ENCODE peak calls at places on chromosomes 5 and 9, in seven cellular contexts. T is glutamatergic neuron, B is A549, I is left ventricle myocardium inferior, L is endothelial cell, Q is heart left ventricle, A is nephron progenitor cell. E is an unnamed sample.

GRCh38 chr9:3241290-3241689 is 284.5 kb downstream of the RFX3 start:
- DNase-seq in Q (no peak), B (no peak), L (no peak), A (no peak), I (no peak), T (no peak), E (no peak)

GRCh38 chr9:85137606-85138150 is 468.1 kb downstream of the NTRK2 start:
- DNase-seq in T (no peak), L (no peak), A (no peak), B (no peak), Q (no peak), I (no peak), E (no peak)

GRCh38 chr9:79969866-79970265 is 398.1 kb downstream of the TLE4 start:
- DNase-seq in B (no peak), I (no peak), T (no peak), Q (no peak), A (no peak), L (no peak), E (no peak)

GRCh38 chr5:30808996-30809395 is 384.5 kb upstream of the CDH6 start:
- DNase-seq in I (no peak), Q (no peak), A (peak; percentile 4), B (no peak), L (peak; percentile 9), T (no peak), E (no peak)

GRCh38 chr9:4366649-4367330 is 66.9 kb upstream of the GLIS3 start:
- DNase-seq in A (peak; percentile 26), I (no peak), B (peak; percentile 74), Q (no peak), L (peak; percentile 42), T (peak; percentile 40), E (no peak)

GRCh38 chr5:140628711-140629110 is 4.3 kb downstream of the CD14 start:
- DNase-seq in L (no peak), B (no peak), I (no peak), A (no peak), T (no peak), Q (no peak), E (no peak)

GRCh38 chr5:176741566-176742211 is 68.7 kb upstream of the UNC5A start:
- DNase-seq in L (peak; percentile 3), B (no peak), T (no peak), I (no peak), A (no peak), Q (no peak), E (peak; percentile 60)

GRCh38 chr9:14352549-14352948 is 38.6 kb upstream of the NFIB start:
- DNase-seq in L (no peak), B (no peak), Q (no peak), T (no peak), A (no peak), I (no peak), E (no peak)

GRCh38 chr5:123673107-123673506 is 161.1 kb downstream of the CSNK1G3 start:
- DNase-seq in L (no peak), T (no peak), I (no peak), A (no peak), B (peak; percentile 5), Q (no peak), E (no peak)

GRCh38 chr9:27572566-27572917 is 739 bp downstream of the C9orf72 start:
- DNase-seq in B (peak; percentile 52), I (no peak), Q (no peak), L (peak; percentile 10), T (peak; percentile 40), A (peak; percentile 12), E (no peak)

GRCh38 chr5:78417026-78417425 is 56.6 kb downstream of the SCAMP1 start:
- DNase-seq in A (no peak), Q (no peak), B (no peak), L (no peak), T (no peak), I (no peak), E (no peak)

GRCh38 chr5:178221857-178222256 is 10.7 kb downstream of the PHYKPL start:
- DNase-seq in A (no peak), T (no peak), I (peak; percentile 7), Q (no peak), L (no peak), B (no peak), E (no peak)

GRCh38 chr5:26700759-26701384 is 337.5 kb downstream of the CDH9 start:
- DNase-seq in Q (no peak), B (peak; percentile 64), I (no peak), L (peak; percentile 60), T (peak; percentile 45), A (peak; percentile 46), E (no peak)

GRCh38 chr5:14185336-14186131 is 42.4 kb downstream of the TRIO start:
- DNase-seq in I (no peak), L (no peak), T (peak; percentile 29), A (no peak), Q (no peak), B (peak; percentile 77), E (no peak)

GRCh38 chr9:94175669-94176068 is 83.4 kb upstream of the ZNF169 start:
- DNase-seq in B (no peak), Q (no peak), L (no peak), I (no peak), T (no peak), A (no peak), E (no peak)

GRCh38 chr5:36301858-36302603 is at the start of gene RANBP3L:
- DNase-seq in I (no peak), Q (no peak), A (peak; percentile 8), L (no peak), T (no peak), B (no peak), E (no peak)

GRCh38 chr9:108933641-108934322 is at the start of gene ELP1:
- DNase-seq in B (peak; percentile 93), T (peak; percentile 97), A (peak; percentile 96), I (peak; percentile 94), Q (peak; percentile 94), L (peak; percentile 88), E (peak; percentile 94)
- TF ChIP-seq CTCF in B (peak; percentile 35), T (no peak), A (no peak), I (peak; percentile 40), Q (peak; percentile 41), L (no peak), E (no peak)

GRCh38 chr5:116144103-116144502 is 59.3 kb downstream of the COMMD10 start:
- DNase-seq in Q (no peak), B (peak; percentile 9), T (no peak), A (no peak), I (no peak), L (no peak), E (no peak)

GRCh38 chr5:116145416-116145815 is 60.6 kb downstream of the COMMD10 start:
- DNase-seq in T (no peak), L (no peak), A (no peak), I (no peak), Q (no peak), B (no peak), E (no peak)

GRCh38 chr5:116137544-116138378 is 52.9 kb downstream of the COMMD10 start:
- DNase-seq in T (no peak), L (peak; percentile 9), A (peak; percentile 19), I (no peak), B (peak; percentile 41), Q (no peak), E (no peak)

GRCh38 chr5:116142495-116142894 is 57.7 kb downstream of the COMMD10 start:
- DNase-seq in Q (no peak), T (no peak), I (no peak), B (no peak), A (no peak), L (no peak), E (no peak)
- TF ChIP-seq CTCF in Q (no peak), T (peak; percentile 39), I (no peak), B (no peak), A (no peak), L (peak; percentile 64), E (no peak)

GRCh38 chr5:137465930-137466329 is 33.2 kb downstream of the SPOCK1 start:
- DNase-seq in A (no peak), L (no peak), Q (no peak), T (no peak), B (no peak), I (no peak), E (no peak)

GRCh38 chr5:137462816-137463520 is 36.2 kb downstream of the SPOCK1 start:
- DNase-seq in B (no peak), I (no peak), Q (no peak), T (no peak), L (no peak), A (no peak), E (no peak)

GRCh38 chr5:137466888-137467287 is 32.2 kb downstream of the SPOCK1 start:
- DNase-seq in I (no peak), A (no peak), Q (no peak), B (no peak), L (no peak), T (no peak), E (no peak)

GRCh38 chr5:137461636-137462596 is 37.2 kb downstream of the SPOCK1 start:
- DNase-seq in T (no peak), I (no peak), B (no peak), A (no peak), Q (no peak), L (no peak), E (no peak)
- TF ChIP-seq CTCF in T (no peak), I (no peak), B (no peak), A (no peak), Q (no peak), L (no peak), E (no peak)

DNA sequence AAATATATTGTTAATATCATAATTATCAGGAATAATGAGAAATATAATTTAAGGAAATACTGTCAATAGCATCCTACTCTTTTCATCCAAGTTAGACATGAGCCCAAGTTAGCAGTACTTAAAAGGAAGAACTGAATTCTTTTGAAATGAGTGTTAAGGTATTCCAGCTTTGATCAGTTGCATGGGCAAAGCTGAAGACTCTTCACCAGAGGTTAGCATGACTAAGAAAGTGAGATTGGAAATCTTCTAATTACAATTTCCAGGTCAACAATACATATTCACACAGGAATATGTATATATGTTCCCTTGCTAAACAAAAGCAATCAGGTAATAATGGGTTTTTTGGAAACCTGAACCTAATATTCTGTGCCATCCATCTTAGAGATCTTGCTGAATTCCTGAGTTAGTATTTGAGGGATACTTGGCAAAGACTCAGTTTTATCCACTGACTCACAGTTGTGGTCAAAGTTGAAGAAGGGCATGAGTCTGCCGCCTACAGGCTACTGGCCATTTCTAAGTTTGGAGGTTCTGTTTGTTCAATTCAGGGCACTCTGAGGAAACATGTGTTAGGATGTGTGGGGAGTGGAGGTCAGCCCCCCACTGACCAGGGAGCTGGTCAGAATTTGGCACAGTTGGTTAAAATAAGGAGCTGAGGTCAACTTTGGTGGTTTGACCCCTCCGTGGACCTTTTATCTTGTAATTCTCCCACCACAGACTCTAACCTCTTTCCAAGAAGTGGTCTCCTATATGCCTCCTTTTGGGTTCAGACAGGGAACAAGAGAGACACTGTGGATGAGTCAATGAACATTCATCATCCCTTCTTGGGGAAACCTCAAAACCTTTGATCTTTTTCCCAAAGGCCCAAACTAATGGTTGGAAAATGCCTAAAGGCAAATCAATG is 118.3 kb downstream of the PIK3R1 start:
- DNase-seq in L (no peak), I (no peak), B (peak; percentile 83), Q (no peak), A (no peak), T (no peak), E (no peak)
- TF ChIP-seq CTCF in L (no peak), I (no peak), B (peak; percentile 32), Q (no peak), A (no peak), T (no peak), E (no peak)